ENCODE peak calls at places on chromosomes 6 and 20, in seven cellular contexts. S is AG10803; Q is sigmoid colon; B is NCI-H1417; F is WTC11; C is activated CD8-positive, alpha-beta memory T cell treated with anti-CD3 and anti-CD28 coated beads, Interleukin-2, amount 50 U/mL, for 4 hours; L is brain microvascular endothelial cell. V is an unnamed sample.

GRCh38 chr6:134512946-134513345 is 195.0 kb upstream of the SGK1 start:
- DNase-seq in S (peak; percentile 3), Q (no peak), B (no peak), F (no peak), C (no peak), L (no peak), V (no peak)

GRCh38 chr6:139525415-139525814 is 151.0 kb upstream of the CITED2 start:
- DNase-seq in S (peak; percentile 46), Q (no peak), B (no peak), F (no peak), C (no peak), L (no peak), V (no peak)

GRCh38 chr6:38370653-38371311 is 268.9 kb downstream of the BTBD9 start:
- DNase-seq in S (no peak), Q (no peak), B (no peak), F (no peak), C (no peak), L (no peak), V (no peak)

GRCh38 chr6:81995548-81996289 is 243.2 kb upstream of the TENT5A start:
- DNase-seq in S (peak; percentile 78), Q (no peak), B (no peak), F (no peak), C (no peak), L (peak; percentile 22), V (no peak)

GRCh38 chr6:4727236-4727635 is 49.0 kb upstream of the CDYL start:
- DNase-seq in S (no peak), Q (no peak), B (no peak), F (no peak), C (no peak), L (no peak), V (no peak)

GRCh38 chr6:111872521-111873177 is 603 bp downstream of the FYN start:
- DNase-seq in S (peak; percentile 50), Q (peak; percentile 83), B (peak; percentile 87), F (peak; percentile 59), C (peak; percentile 82), L (peak; percentile 32), V (peak; percentile 69)

GRCh38 chr6:141097471-141097870 is 1035.3 kb upstream of the GJE1 start:
- DNase-seq in S (peak; percentile 37), Q (no peak), B (no peak), F (no peak), C (no peak), L (no peak), V (no peak)

GRCh38 chr6:6131492-6132109 is 124.9 kb upstream of the NRN1 start:
- DNase-seq in S (peak; percentile 25), Q (no peak), B (no peak), F (peak; percentile 36), C (no peak), L (no peak), V (no peak)

GRCh38 chr20:38372830-38373229 is 26.5 kb downstream of the LBP start:
- DNase-seq in S (peak; percentile 5), Q (no peak), B (no peak), F (no peak), C (no peak), L (no peak), V (no peak)

GRCh38 chr6:9225441-9225871 is 790.1 kb upstream of the SLC35B3 start:
- DNase-seq in S (peak; percentile 86), Q (no peak), B (no peak), F (no peak), C (no peak), L (no peak), V (no peak)